ENCODE peak calls at places on chromosomes 1 and 21, in four cellular contexts. C is K562, M is HL-60, T is GM12878. Y is an unnamed sample.
A peak's percentile ranks its signal among the peaks of the same experiment; 100 is the strongest.

GRCh38 chr1:55255901-55256300 is 40.7 kb upstream of the USP24 start:
- DNase-seq in C (no peak), M (no peak), T (no peak), Y (no peak)

GRCh38 chr1:162230096-162230495 is 146.6 kb downstream of the SPATA46 start:
- DNase-seq in C (no peak), M (no peak), T (no peak), Y (no peak)

GRCh38 chr21:29511076-29511475 is 212.4 kb downstream of the BACH1 start:
- DNase-seq in C (no peak), M (no peak), T (no peak), Y (no peak)

GRCh38 chr1:59671953-59672305 is 142.8 kb upstream of the HOOK1 start:
- DNase-seq in C (no peak), M (no peak), T (no peak), Y (no peak)

GRCh38 chr21:44758781-44759627 is 42.6 kb downstream of the UBE2G2 start:
- DNase-seq in C (no peak), M (no peak), T (no peak), Y (no peak)

GRCh38 chr1:8317647-8318360 is at the start of gene SLC45A1:
- DNase-seq in C (peak; percentile 89), M (peak; percentile 24), T (no peak), Y (peak; percentile 84)

GRCh38 chr1:17635811-17636210 is 96.3 kb downstream of the ARHGEF10L start:
- DNase-seq in C (no peak), M (peak; percentile 96), T (no peak), Y (no peak)

GRCh38 chr1:15426492-15427279 is 11.6 kb upstream of the CTRC start:
- DNase-seq in C (peak; percentile 52), M (no peak), T (no peak), Y (no peak)

GRCh38 chr1:165695011-165695410 is 3.4 kb downstream of the ALDH9A1 start:
- DNase-seq in C (no peak), M (no peak), T (no peak), Y (no peak)

GRCh38 chr1:111956155-111956817 is 33.2 kb downstream of the KCND3 start:
- DNase-seq in C (no peak), M (no peak), T (no peak), Y (no peak)

GRCh38 chr1:16478091-16478490 is 36.0 kb downstream of the RNU1-1 start:
- DNase-seq in C (no peak), M (no peak), T (no peak), Y (no peak)

GRCh38 chr1:209808059-209808494 is 2.1 kb upstream of the IRF6 start:
- DNase-seq in C (peak; percentile 84), M (no peak), T (no peak), Y (no peak)

GRCh38 chr1:209809601-209810000 is 3.7 kb upstream of the IRF6 start:
- DNase-seq in C (no peak), M (no peak), T (no peak), Y (no peak)

GRCh38 chr1:209805875-209806760 is at the start of gene IRF6:
- DNase-seq in C (peak; percentile 96), M (no peak), T (no peak), Y (peak; percentile 72)

GRCh38 chr1:209805341-209805781 is 581 bp downstream of the IRF6 start:
- DNase-seq in C (no peak), M (no peak), T (no peak), Y (no peak)

DNA sequence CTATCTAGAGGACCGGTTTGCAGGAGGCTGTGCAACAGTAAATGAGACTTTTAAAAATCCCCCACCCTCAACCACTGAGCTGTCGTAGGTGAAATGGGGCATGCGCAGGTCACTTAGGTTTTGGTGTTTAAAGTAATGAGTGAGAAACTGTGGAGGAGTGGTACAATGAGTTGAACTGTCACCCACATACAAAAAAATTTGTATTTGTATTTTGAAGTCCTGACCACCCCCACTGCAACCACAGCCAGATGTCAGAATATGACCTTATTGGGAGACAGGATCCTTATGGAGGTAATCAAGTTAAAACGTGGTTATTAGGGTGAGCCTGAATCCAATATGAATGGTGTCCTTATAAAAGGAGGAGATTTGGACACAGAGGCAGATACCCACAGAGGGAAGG is 1.6 kb upstream of the IRF6 start:
- DNase-seq in C (no peak), M (no peak), T (no peak), Y (no peak)
- TF ChIP-seq SPI1 in C (no peak), M (no peak), T (no peak), Y (no peak)

DNA sequence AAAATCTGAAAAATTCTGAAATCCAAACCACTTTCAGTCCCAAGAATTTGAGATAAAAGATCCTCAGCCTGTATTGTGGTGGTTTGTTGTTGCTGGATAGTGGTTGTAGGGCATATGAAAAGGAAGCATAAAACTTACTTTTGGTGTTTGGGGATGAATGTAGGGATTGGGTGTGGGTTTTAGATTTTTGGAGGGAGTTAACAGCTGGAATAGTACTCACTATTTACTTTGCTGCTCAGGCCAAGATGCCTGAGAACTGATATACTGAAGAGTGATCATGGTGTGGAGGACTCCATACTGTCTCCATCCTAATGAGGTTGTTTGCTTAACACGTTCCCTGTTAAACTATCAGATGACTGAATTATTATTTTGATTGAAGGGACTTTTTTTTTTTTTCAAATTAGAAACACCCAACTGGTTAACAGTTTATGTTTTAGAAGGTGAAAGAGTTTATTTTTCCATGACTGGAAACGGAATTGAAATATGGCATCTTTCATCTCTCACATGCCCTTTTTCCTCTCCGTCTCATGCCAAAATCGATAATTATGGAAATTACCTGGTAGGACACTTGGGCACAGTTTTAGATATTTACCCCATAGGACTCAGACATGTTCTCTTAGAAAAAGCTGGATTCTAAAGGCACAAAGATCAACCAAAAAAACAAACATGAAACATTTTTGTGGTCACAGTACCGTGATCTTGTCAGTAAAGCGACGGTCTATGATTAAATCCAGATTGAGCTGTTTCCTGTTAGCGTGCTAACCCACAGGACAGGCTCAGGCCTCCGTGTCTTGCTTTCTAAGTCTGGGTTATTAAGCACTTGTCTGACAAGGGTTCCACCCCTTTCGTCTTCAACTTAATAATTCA is 37.3 kb downstream of the RGL1 start:
- DNase-seq in C (no peak), M (no peak), T (peak; percentile 85), Y (no peak)
- TF ChIP-seq POLR2AphosphoS5 in C (no peak), M (no peak), T (peak; percentile 59), Y (peak; percentile 68)

DNA sequence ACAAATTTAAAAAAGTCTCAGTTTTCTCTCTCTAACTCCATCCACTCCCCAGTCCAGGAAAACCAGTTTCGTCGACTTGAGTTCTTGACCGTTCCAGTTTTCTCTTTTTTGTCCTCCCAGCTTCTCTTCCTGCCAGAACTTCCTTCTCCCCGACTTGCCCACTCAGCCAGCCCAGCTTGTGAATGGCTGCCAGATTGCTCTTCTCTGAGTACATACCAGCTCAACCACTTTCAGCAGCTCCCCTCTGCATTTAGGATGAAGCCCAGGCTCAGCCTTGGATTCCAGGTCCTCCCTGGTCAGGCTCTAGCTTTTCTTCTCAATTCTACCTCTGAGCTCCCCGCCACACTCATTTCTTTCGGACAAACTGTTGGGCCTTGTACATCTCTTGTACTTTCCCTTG is 1.4 kb downstream of the DIO1 start:
- DNase-seq in C (no peak), M (no peak), T (no peak), Y (no peak)
- TF ChIP-seq SPI1 in C (no peak), M (no peak), T (no peak), Y (no peak)

GRCh38 chr1:201985355-201985754 is 2.9 kb downstream of the RNPEP start:
- DNase-seq in C (no peak), M (no peak), T (no peak), Y (no peak)

GRCh38 chr1:201982082-201982922 is at the start of gene RNPEP:
- DNase-seq in C (peak; percentile 93), M (peak; percentile 33), T (no peak), Y (peak; percentile 77)

GRCh38 chr1:201988593-201988992 is 6.1 kb downstream of the RNPEP start:
- DNase-seq in C (no peak), M (no peak), T (no peak), Y (no peak)

GRCh38 chr1:201982923-201983805 is 716 bp downstream of the RNPEP start:
- DNase-seq in C (peak; percentile 85), M (peak; percentile 75), T (no peak), Y (peak; percentile 54)

DNA sequence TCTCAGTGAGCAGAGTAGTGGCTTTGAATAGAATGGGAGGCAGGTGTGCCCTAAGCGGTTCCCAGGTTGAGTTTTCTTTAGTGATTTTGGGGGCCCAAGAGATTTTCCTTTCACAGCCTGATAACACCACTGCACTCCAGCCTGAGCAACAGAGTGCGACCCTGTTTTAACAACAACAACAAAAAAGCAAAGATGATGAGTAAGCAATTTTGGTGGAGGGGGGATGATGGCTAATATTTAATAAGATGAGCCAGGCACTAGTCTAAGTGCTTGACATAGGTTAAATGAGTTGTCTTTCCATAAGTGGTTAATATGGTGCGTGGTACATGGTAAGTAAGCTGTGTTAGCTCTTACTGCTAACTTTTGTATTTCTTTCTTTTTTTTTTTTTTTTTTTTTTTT is 2.0 kb downstream of the RNPEP start:
- DNase-seq in C (no peak), M (no peak), T (no peak), Y (no peak)
- TF ChIP-seq POLR2AphosphoS5 in C (no peak), M (no peak), T (no peak), Y (no peak)

GRCh38 chr1:234601217-234602017 is 8.6 kb downstream of the IRF2BP2 start:
- DNase-seq in C (peak; percentile 77), M (peak; percentile 82), T (no peak), Y (no peak)

GRCh38 chr1:234603221-234604204 is 6.5 kb downstream of the IRF2BP2 start:
- DNase-seq in C (peak; percentile 49), M (peak; percentile 37), T (no peak), Y (no peak)

GRCh38 chr1:234604393-234604725 is 5.6 kb downstream of the IRF2BP2 start:
- DNase-seq in C (no peak), M (no peak), T (no peak), Y (no peak)

GRCh38 chr1:234600418-234601216 is 9.4 kb downstream of the IRF2BP2 start:
- DNase-seq in C (peak; percentile 41), M (peak; percentile 15), T (no peak), Y (no peak)

GRCh38 chr1:234602334-234603220 is 7.4 kb downstream of the IRF2BP2 start:
- DNase-seq in C (peak; percentile 84), M (peak; percentile 86), T (no peak), Y (no peak)
- TF ChIP-seq SPI1 in C (no peak), M (no peak), T (no peak), Y (no peak)